ENCODE peak calls at places on chromosomes 3 and 15, in four cellular contexts. C is uterus; G is heart right ventricle; B is activated CD8-positive, alpha-beta memory T cell treated with anti-CD3 and anti-CD28 coated beads, Interleukin-2, amount 50 U/mL, for 48 hours. S is an unnamed sample.

GRCh38 chr3:174441588-174442316 is 417.4 kb upstream of the NAALADL2 start:
- DNase-seq in G (no peak), B (no peak), C (no peak), S (no peak)

GRCh38 chr15:72616491-72617210 is 37.8 kb upstream of the GOLGA6B start:
- DNase-seq in C (no peak), B (no peak), G (no peak), S (no peak)

GRCh38 chr3:165505657-165506056 is 309.5 kb upstream of the SLITRK3 start:
- DNase-seq in B (no peak), G (no peak), C (no peak), S (no peak)

GRCh38 chr3:139533781-139534443 is 5.6 kb downstream of the RBP1 start:
- DNase-seq in G (peak; percentile 45), C (peak; percentile 42), B (no peak), S (no peak)

GRCh38 chr3:179272385-179272784 is 21.5 kb upstream of the KCNMB3 start:
- DNase-seq in G (no peak), B (no peak), C (no peak), S (no peak)

GRCh38 chr3:79810101-79810500 is 42.3 kb upstream of the ROBO1 start:
- DNase-seq in G (no peak), C (no peak), B (no peak), S (no peak)

GRCh38 chr3:164458986-164459385 is 619.3 kb downstream of the SI start:
- DNase-seq in G (no peak), C (no peak), B (no peak), S (no peak)

GRCh38 chr3:126926684-126927404 is 56.1 kb upstream of the PLXNA1 start:
- DNase-seq in G (peak; percentile 67), C (peak; percentile 79), B (no peak), S (no peak)

GRCh38 chr15:44738340-44738984 is 2.1 kb downstream of the TRIM69 start:
- DNase-seq in B (no peak), C (no peak), G (no peak), S (no peak)

GRCh38 chr3:149371001-149371722 is 6.3 kb downstream of the TM4SF1 start:
- DNase-seq in C (no peak), B (no peak), G (no peak), S (no peak)

S was measured in keratinocyte.